ENCODE peak calls at places on chromosomes 12 and 14, in ten cellular contexts. One of them, this sample, is unnamed.
A peak's percentile ranks its signal among the peaks of the same experiment; 100 is the strongest.

GRCh38 chr12:109770861-109771670 is 57.4 kb downstream of the FAM222A start:
- DNase-seq in WTC11: no peak
- DNase-seq in amygdala: no peak
- DNase-seq in neuronal stem cell: no peak
- DNase-seq in foreskin fibroblast: no peak
- DNase-seq in choroid plexus epithelial cell: no peak
- DNase-seq in NCI-H1105: no peak
- DNase-seq in NCI-H1694: no peak
- DNase-seq in PC-3: no peak
- DNase-seq in activated CD8-positive, alpha-beta T cell treated with anti-CD3 and anti-CD28 coated beads, Interleukin-2, amount 10 ng/mL, durations not matched to agents 7 days and 5 days: no peak
- DNase-seq in this sample: no peak

GRCh38 chr12:10363922-10364838 is 25.7 kb downstream of the KLRK1 start:
- DNase-seq in choroid plexus epithelial cell: peak; percentile 71
- DNase-seq in WTC11: no peak
- DNase-seq in PC-3: peak; percentile 40
- DNase-seq in amygdala: no peak
- DNase-seq in NCI-H1105: peak; percentile 26
- DNase-seq in activated CD8-positive, alpha-beta T cell treated with anti-CD3 and anti-CD28 coated beads, Interleukin-2, amount 10 ng/mL, durations not matched to agents 7 days and 5 days: peak; percentile 64
- DNase-seq in NCI-H1694: no peak
- DNase-seq in neuronal stem cell: no peak
- DNase-seq in foreskin fibroblast: peak; percentile 28
- DNase-seq in this sample: peak; percentile 41

GRCh38 chr12:52074006-52074405 is 4.2 kb downstream of the ATG101 start:
- DNase-seq in NCI-H1694: no peak
- DNase-seq in WTC11: no peak
- DNase-seq in NCI-H1105: no peak
- DNase-seq in neuronal stem cell: no peak
- DNase-seq in amygdala: no peak
- DNase-seq in activated CD8-positive, alpha-beta T cell treated with anti-CD3 and anti-CD28 coated beads, Interleukin-2, amount 10 ng/mL, durations not matched to agents 7 days and 5 days: no peak
- DNase-seq in foreskin fibroblast: peak; percentile 54
- DNase-seq in PC-3: peak; percentile 13
- DNase-seq in choroid plexus epithelial cell: peak; percentile 89
- DNase-seq in this sample: no peak

GRCh38 chr14:96363751-96364336 is 518 bp downstream of the GSKIP start:
- DNase-seq in activated CD8-positive, alpha-beta T cell treated with anti-CD3 and anti-CD28 coated beads, Interleukin-2, amount 10 ng/mL, durations not matched to agents 7 days and 5 days: peak; percentile 55
- DNase-seq in choroid plexus epithelial cell: peak; percentile 61
- DNase-seq in neuronal stem cell: no peak
- DNase-seq in WTC11: peak; percentile 45
- DNase-seq in foreskin fibroblast: peak; percentile 50
- DNase-seq in NCI-H1105: peak; percentile 23
- DNase-seq in amygdala: no peak
- DNase-seq in NCI-H1694: no peak
- DNase-seq in PC-3: peak; percentile 48
- DNase-seq in this sample: peak; percentile 74

GRCh38 chr12:55707841-55708694 is at the start of gene ITGA7:
- DNase-seq in NCI-H1105: peak; percentile 62
- DNase-seq in activated CD8-positive, alpha-beta T cell treated with anti-CD3 and anti-CD28 coated beads, Interleukin-2, amount 10 ng/mL, durations not matched to agents 7 days and 5 days: peak; percentile 65
- DNase-seq in NCI-H1694: peak; percentile 17
- DNase-seq in PC-3: peak; percentile 42
- DNase-seq in neuronal stem cell: peak; percentile 92
- DNase-seq in WTC11: peak; percentile 97
- DNase-seq in amygdala: peak; percentile 63
- DNase-seq in foreskin fibroblast: no peak
- DNase-seq in choroid plexus epithelial cell: no peak
- DNase-seq in this sample: peak; percentile 97

GRCh38 chr12:63752283-63752682 is 27.4 kb upstream of the RXYLT1 start:
- DNase-seq in NCI-H1105: no peak
- DNase-seq in NCI-H1694: no peak
- DNase-seq in foreskin fibroblast: no peak
- DNase-seq in amygdala: no peak
- DNase-seq in PC-3: no peak
- DNase-seq in neuronal stem cell: no peak
- DNase-seq in activated CD8-positive, alpha-beta T cell treated with anti-CD3 and anti-CD28 coated beads, Interleukin-2, amount 10 ng/mL, durations not matched to agents 7 days and 5 days: peak; percentile 58
- DNase-seq in choroid plexus epithelial cell: no peak
- DNase-seq in WTC11: no peak
- DNase-seq in this sample: no peak

GRCh38 chr12:66129934-66130266 is 650 bp downstream of the LLPH start:
- DNase-seq in choroid plexus epithelial cell: peak; percentile 58
- DNase-seq in PC-3: no peak
- DNase-seq in WTC11: no peak
- DNase-seq in NCI-H1694: no peak
- DNase-seq in NCI-H1105: no peak
- DNase-seq in activated CD8-positive, alpha-beta T cell treated with anti-CD3 and anti-CD28 coated beads, Interleukin-2, amount 10 ng/mL, durations not matched to agents 7 days and 5 days: no peak
- DNase-seq in amygdala: no peak
- DNase-seq in foreskin fibroblast: no peak
- DNase-seq in neuronal stem cell: no peak
- DNase-seq in this sample: no peak

GRCh38 chr12:54412786-54413185 is 6.3 kb downstream of the ITGA5 start:
- DNase-seq in activated CD8-positive, alpha-beta T cell treated with anti-CD3 and anti-CD28 coated beads, Interleukin-2, amount 10 ng/mL, durations not matched to agents 7 days and 5 days: no peak
- DNase-seq in choroid plexus epithelial cell: no peak
- DNase-seq in NCI-H1105: no peak
- DNase-seq in NCI-H1694: no peak
- DNase-seq in neuronal stem cell: no peak
- DNase-seq in WTC11: no peak
- DNase-seq in foreskin fibroblast: no peak
- DNase-seq in PC-3: no peak
- DNase-seq in amygdala: no peak
- DNase-seq in this sample: no peak

GRCh38 chr12:52579468-52580450 is 6.1 kb upstream of the KRT74 start:
- DNase-seq in neuronal stem cell: no peak
- DNase-seq in activated CD8-positive, alpha-beta T cell treated with anti-CD3 and anti-CD28 coated beads, Interleukin-2, amount 10 ng/mL, durations not matched to agents 7 days and 5 days: no peak
- DNase-seq in WTC11: no peak
- DNase-seq in amygdala: no peak
- DNase-seq in PC-3: no peak
- DNase-seq in choroid plexus epithelial cell: no peak
- DNase-seq in NCI-H1694: no peak
- DNase-seq in NCI-H1105: no peak
- DNase-seq in foreskin fibroblast: no peak
- DNase-seq in this sample: no peak

GRCh38 chr14:76786556-76786955 is 25.3 kb downstream of the VASH1 start:
- DNase-seq in WTC11: no peak
- DNase-seq in PC-3: no peak
- DNase-seq in neuronal stem cell: no peak
- DNase-seq in foreskin fibroblast: no peak
- DNase-seq in amygdala: no peak
- DNase-seq in choroid plexus epithelial cell: no peak
- DNase-seq in NCI-H1694: peak; percentile 88
- DNase-seq in NCI-H1105: no peak
- DNase-seq in activated CD8-positive, alpha-beta T cell treated with anti-CD3 and anti-CD28 coated beads, Interleukin-2, amount 10 ng/mL, durations not matched to agents 7 days and 5 days: no peak
- DNase-seq in this sample: no peak

GRCh38 chr12:29782285-29782820 is 1.4 kb downstream of the TMTC1 start:
- DNase-seq in NCI-H1694: no peak
- DNase-seq in foreskin fibroblast: peak; percentile 70
- DNase-seq in NCI-H1105: peak; percentile 58
- DNase-seq in amygdala: no peak
- DNase-seq in choroid plexus epithelial cell: peak; percentile 85
- DNase-seq in activated CD8-positive, alpha-beta T cell treated with anti-CD3 and anti-CD28 coated beads, Interleukin-2, amount 10 ng/mL, durations not matched to agents 7 days and 5 days: no peak
- DNase-seq in WTC11: no peak
- DNase-seq in neuronal stem cell: no peak
- DNase-seq in PC-3: peak; percentile 34
- DNase-seq in this sample: peak; percentile 48

GRCh38 chr14:68229423-68229831 is 409.8 kb downstream of the RAD51B start:
- DNase-seq in amygdala: no peak
- DNase-seq in PC-3: no peak
- DNase-seq in NCI-H1105: no peak
- DNase-seq in activated CD8-positive, alpha-beta T cell treated with anti-CD3 and anti-CD28 coated beads, Interleukin-2, amount 10 ng/mL, durations not matched to agents 7 days and 5 days: no peak
- DNase-seq in NCI-H1694: no peak
- DNase-seq in neuronal stem cell: no peak
- DNase-seq in foreskin fibroblast: no peak
- DNase-seq in choroid plexus epithelial cell: no peak
- DNase-seq in WTC11: no peak
- DNase-seq in this sample: no peak

GRCh38 chr12:47078733-47079364 is 572 bp upstream of the PCED1B start:
- DNase-seq in amygdala: no peak
- DNase-seq in PC-3: peak; percentile 47
- DNase-seq in activated CD8-positive, alpha-beta T cell treated with anti-CD3 and anti-CD28 coated beads, Interleukin-2, amount 10 ng/mL, durations not matched to agents 7 days and 5 days: peak; percentile 61
- DNase-seq in foreskin fibroblast: no peak
- DNase-seq in NCI-H1105: no peak
- DNase-seq in neuronal stem cell: no peak
- DNase-seq in choroid plexus epithelial cell: no peak
- DNase-seq in WTC11: no peak
- DNase-seq in NCI-H1694: no peak
- DNase-seq in this sample: peak; percentile 34

GRCh38 chr12:124385219-124385969 is 90.5 kb downstream of the RFLNA start:
- DNase-seq in WTC11: no peak
- DNase-seq in NCI-H1694: no peak
- DNase-seq in NCI-H1105: no peak
- DNase-seq in choroid plexus epithelial cell: peak; percentile 88
- DNase-seq in amygdala: no peak
- DNase-seq in PC-3: peak; percentile 93
- DNase-seq in foreskin fibroblast: peak; percentile 60
- DNase-seq in activated CD8-positive, alpha-beta T cell treated with anti-CD3 and anti-CD28 coated beads, Interleukin-2, amount 10 ng/mL, durations not matched to agents 7 days and 5 days: no peak
- DNase-seq in neuronal stem cell: no peak
- DNase-seq in this sample: no peak

GRCh38 chr14:77036484-77037337 is 8.2 kb upstream of the IRF2BPL start:
- DNase-seq in foreskin fibroblast: no peak
- DNase-seq in amygdala: no peak
- DNase-seq in activated CD8-positive, alpha-beta T cell treated with anti-CD3 and anti-CD28 coated beads, Interleukin-2, amount 10 ng/mL, durations not matched to agents 7 days and 5 days: no peak
- DNase-seq in NCI-H1694: no peak
- DNase-seq in PC-3: peak; percentile 46
- DNase-seq in NCI-H1105: no peak
- DNase-seq in WTC11: no peak
- DNase-seq in choroid plexus epithelial cell: no peak
- DNase-seq in neuronal stem cell: no peak
- DNase-seq in this sample: no peak

GRCh38 chr12:92757599-92758121 is 54.9 kb downstream of the PLEKHG7 start:
- DNase-seq in NCI-H1694: no peak
- DNase-seq in choroid plexus epithelial cell: no peak
- DNase-seq in activated CD8-positive, alpha-beta T cell treated with anti-CD3 and anti-CD28 coated beads, Interleukin-2, amount 10 ng/mL, durations not matched to agents 7 days and 5 days: no peak
- DNase-seq in neuronal stem cell: no peak
- DNase-seq in NCI-H1105: no peak
- DNase-seq in PC-3: no peak
- DNase-seq in foreskin fibroblast: no peak
- DNase-seq in WTC11: no peak
- DNase-seq in amygdala: no peak
- DNase-seq in this sample: no peak

GRCh38 chr12:6418796-6419195 is 26.0 kb upstream of the CD27 start:
- DNase-seq in NCI-H1694: no peak
- DNase-seq in amygdala: no peak
- DNase-seq in WTC11: no peak
- DNase-seq in PC-3: no peak
- DNase-seq in choroid plexus epithelial cell: no peak
- DNase-seq in foreskin fibroblast: no peak
- DNase-seq in neuronal stem cell: no peak
- DNase-seq in NCI-H1105: no peak
- DNase-seq in activated CD8-positive, alpha-beta T cell treated with anti-CD3 and anti-CD28 coated beads, Interleukin-2, amount 10 ng/mL, durations not matched to agents 7 days and 5 days: no peak
- DNase-seq in this sample: no peak

GRCh38 chr14:87457727-87458126 is 535.3 kb downstream of the GALC start:
- DNase-seq in PC-3: peak; percentile 12
- DNase-seq in WTC11: no peak
- DNase-seq in choroid plexus epithelial cell: no peak
- DNase-seq in NCI-H1105: no peak
- DNase-seq in NCI-H1694: no peak
- DNase-seq in neuronal stem cell: no peak
- DNase-seq in amygdala: no peak
- DNase-seq in activated CD8-positive, alpha-beta T cell treated with anti-CD3 and anti-CD28 coated beads, Interleukin-2, amount 10 ng/mL, durations not matched to agents 7 days and 5 days: no peak
- DNase-seq in foreskin fibroblast: no peak
- DNase-seq in this sample: no peak

GRCh38 chr12:2238111-2238510 is 185.3 kb downstream of the CACNA1C start:
- DNase-seq in foreskin fibroblast: no peak
- DNase-seq in choroid plexus epithelial cell: no peak
- DNase-seq in WTC11: no peak
- DNase-seq in neuronal stem cell: no peak
- DNase-seq in NCI-H1694: no peak
- DNase-seq in amygdala: no peak
- DNase-seq in NCI-H1105: no peak
- DNase-seq in activated CD8-positive, alpha-beta T cell treated with anti-CD3 and anti-CD28 coated beads, Interleukin-2, amount 10 ng/mL, durations not matched to agents 7 days and 5 days: no peak
- DNase-seq in PC-3: no peak
- DNase-seq in this sample: no peak

GRCh38 chr14:36091096-36091495 is 85.4 kb downstream of the PTCSC3 start:
- DNase-seq in WTC11: no peak
- DNase-seq in choroid plexus epithelial cell: peak; percentile 41
- DNase-seq in amygdala: no peak
- DNase-seq in NCI-H1105: no peak
- DNase-seq in activated CD8-positive, alpha-beta T cell treated with anti-CD3 and anti-CD28 coated beads, Interleukin-2, amount 10 ng/mL, durations not matched to agents 7 days and 5 days: no peak
- DNase-seq in PC-3: peak; percentile 75
- DNase-seq in NCI-H1694: no peak
- DNase-seq in neuronal stem cell: no peak
- DNase-seq in foreskin fibroblast: peak; percentile 75
- DNase-seq in this sample: no peak

GRCh38 chr12:120496353-120497340 is 734 bp downstream of the DYNLL1 start:
- DNase-seq in NCI-H1694: peak; percentile 10
- DNase-seq in activated CD8-positive, alpha-beta T cell treated with anti-CD3 and anti-CD28 coated beads, Interleukin-2, amount 10 ng/mL, durations not matched to agents 7 days and 5 days: peak; percentile 62
- DNase-seq in PC-3: peak; percentile 42
- DNase-seq in NCI-H1105: peak; percentile 19
- DNase-seq in neuronal stem cell: peak; percentile 70
- DNase-seq in amygdala: peak; percentile 80
- DNase-seq in choroid plexus epithelial cell: peak; percentile 62
- DNase-seq in foreskin fibroblast: peak; percentile 55
- DNase-seq in WTC11: peak; percentile 36
- DNase-seq in this sample: peak; percentile 84

GRCh38 chr12:107622005-107622404 is 63.6 kb upstream of the PWP1 start:
- DNase-seq in foreskin fibroblast: no peak
- DNase-seq in WTC11: peak; percentile 61
- DNase-seq in NCI-H1105: no peak
- DNase-seq in PC-3: peak; percentile 49
- DNase-seq in amygdala: no peak
- DNase-seq in activated CD8-positive, alpha-beta T cell treated with anti-CD3 and anti-CD28 coated beads, Interleukin-2, amount 10 ng/mL, durations not matched to agents 7 days and 5 days: no peak
- DNase-seq in choroid plexus epithelial cell: peak; percentile 48
- DNase-seq in NCI-H1694: no peak
- DNase-seq in neuronal stem cell: no peak
- DNase-seq in this sample: peak; percentile 54

GRCh38 chr12:90791445-90791844 is 163.5 kb downstream of the CCER1 start:
- DNase-seq in choroid plexus epithelial cell: no peak
- DNase-seq in WTC11: no peak
- DNase-seq in activated CD8-positive, alpha-beta T cell treated with anti-CD3 and anti-CD28 coated beads, Interleukin-2, amount 10 ng/mL, durations not matched to agents 7 days and 5 days: no peak
- DNase-seq in foreskin fibroblast: no peak
- DNase-seq in neuronal stem cell: no peak
- DNase-seq in NCI-H1694: no peak
- DNase-seq in amygdala: no peak
- DNase-seq in NCI-H1105: no peak
- DNase-seq in PC-3: no peak
- DNase-seq in this sample: no peak

GRCh38 chr14:69132513-69133181 is 20.3 kb downstream of the DCAF5 start:
- DNase-seq in PC-3: no peak
- DNase-seq in amygdala: no peak
- DNase-seq in activated CD8-positive, alpha-beta T cell treated with anti-CD3 and anti-CD28 coated beads, Interleukin-2, amount 10 ng/mL, durations not matched to agents 7 days and 5 days: no peak
- DNase-seq in NCI-H1105: peak; percentile 69
- DNase-seq in neuronal stem cell: no peak
- DNase-seq in choroid plexus epithelial cell: peak; percentile 47
- DNase-seq in NCI-H1694: peak; percentile 14
- DNase-seq in WTC11: no peak
- DNase-seq in foreskin fibroblast: no peak
- DNase-seq in this sample: no peak

GRCh38 chr12:47396902-47397663 is 308.7 kb downstream of the RPAP3 start:
- DNase-seq in activated CD8-positive, alpha-beta T cell treated with anti-CD3 and anti-CD28 coated beads, Interleukin-2, amount 10 ng/mL, durations not matched to agents 7 days and 5 days: peak; percentile 62
- DNase-seq in choroid plexus epithelial cell: no peak
- DNase-seq in NCI-H1105: no peak
- DNase-seq in amygdala: no peak
- DNase-seq in NCI-H1694: no peak
- DNase-seq in foreskin fibroblast: no peak
- DNase-seq in PC-3: no peak
- DNase-seq in WTC11: no peak
- DNase-seq in neuronal stem cell: no peak
- DNase-seq in this sample: no peak

GRCh38 chr12:68276400-68276930 is 23.1 kb upstream of the IL22 start:
- DNase-seq in choroid plexus epithelial cell: peak; percentile 71
- DNase-seq in activated CD8-positive, alpha-beta T cell treated with anti-CD3 and anti-CD28 coated beads, Interleukin-2, amount 10 ng/mL, durations not matched to agents 7 days and 5 days: no peak
- DNase-seq in PC-3: no peak
- DNase-seq in amygdala: no peak
- DNase-seq in foreskin fibroblast: no peak
- DNase-seq in WTC11: no peak
- DNase-seq in NCI-H1105: no peak
- DNase-seq in neuronal stem cell: no peak
- DNase-seq in NCI-H1694: no peak
- DNase-seq in this sample: no peak

GRCh38 chr14:101035466-101036225 is 132.1 kb upstream of the RTL1 start:
- DNase-seq in choroid plexus epithelial cell: no peak
- DNase-seq in WTC11: no peak
- DNase-seq in NCI-H1694: no peak
- DNase-seq in activated CD8-positive, alpha-beta T cell treated with anti-CD3 and anti-CD28 coated beads, Interleukin-2, amount 10 ng/mL, durations not matched to agents 7 days and 5 days: no peak
- DNase-seq in foreskin fibroblast: no peak
- DNase-seq in NCI-H1105: no peak
- DNase-seq in PC-3: no peak
- DNase-seq in neuronal stem cell: no peak
- DNase-seq in amygdala: no peak
- DNase-seq in this sample: no peak

GRCh38 chr12:69619050-69619449 is 8.3 kb upstream of the LRRC10 start:
- DNase-seq in activated CD8-positive, alpha-beta T cell treated with anti-CD3 and anti-CD28 coated beads, Interleukin-2, amount 10 ng/mL, durations not matched to agents 7 days and 5 days: no peak
- DNase-seq in neuronal stem cell: no peak
- DNase-seq in PC-3: no peak
- DNase-seq in NCI-H1105: no peak
- DNase-seq in amygdala: no peak
- DNase-seq in choroid plexus epithelial cell: peak; percentile 26
- DNase-seq in WTC11: no peak
- DNase-seq in NCI-H1694: no peak
- DNase-seq in foreskin fibroblast: no peak
- DNase-seq in this sample: no peak